ENCODE peak calls at places on chromosomes 2 and 18, in seven cellular contexts. One of them, this sample, is unnamed.

GRCh38 chr18:54767094-54767493 is 61.2 kb upstream of the RAB27B start:
- DNase-seq in ovary: no peak
- DNase-seq in foreskin fibroblast: no peak
- DNase-seq in nephron progenitor cell: no peak
- DNase-seq in H9: no peak
- DNase-seq in RWPE2: no peak
- DNase-seq in tibial artery: no peak
- DNase-seq in this sample: no peak

GRCh38 chr18:8498905-8499304 is 110.3 kb upstream of the RAB12 start:
- DNase-seq in ovary: no peak
- DNase-seq in foreskin fibroblast: no peak
- DNase-seq in nephron progenitor cell: no peak
- DNase-seq in H9: no peak
- DNase-seq in RWPE2: no peak
- DNase-seq in tibial artery: no peak
- DNase-seq in this sample: no peak

GRCh38 chr2:25127631-25128030 is 40.7 kb downstream of the POMC start:
- DNase-seq in ovary: no peak
- DNase-seq in foreskin fibroblast: peak
- DNase-seq in nephron progenitor cell: no peak
- DNase-seq in H9: no peak
- DNase-seq in RWPE2: no peak
- DNase-seq in tibial artery: no peak
- DNase-seq in this sample: no peak

GRCh38 chr18:48975817-48976649 is 25.3 kb upstream of the SMAD7 start:
- DNase-seq in ovary: peak
- DNase-seq in foreskin fibroblast: no peak
- DNase-seq in nephron progenitor cell: peak
- DNase-seq in H9: no peak
- DNase-seq in RWPE2: no peak
- DNase-seq in tibial artery: no peak
- DNase-seq in this sample: no peak

GRCh38 chr2:120347387-120348010 is 1.6 kb downstream of the INHBB start:
- DNase-seq in ovary: no peak
- DNase-seq in foreskin fibroblast: no peak
- DNase-seq in nephron progenitor cell: peak
- DNase-seq in H9: peak
- DNase-seq in RWPE2: no peak
- DNase-seq in tibial artery: no peak
- DNase-seq in this sample: no peak

GRCh38 chr18:9862686-9863085 is 23.1 kb upstream of the TXNDC2 start:
- DNase-seq in ovary: no peak
- DNase-seq in foreskin fibroblast: no peak
- DNase-seq in nephron progenitor cell: no peak
- DNase-seq in H9: no peak
- DNase-seq in RWPE2: no peak
- DNase-seq in tibial artery: no peak
- DNase-seq in this sample: no peak

GRCh38 chr2:68390114-68390513 is 25.0 kb downstream of the PLEK start:
- DNase-seq in ovary: no peak
- DNase-seq in foreskin fibroblast: no peak
- DNase-seq in nephron progenitor cell: no peak
- DNase-seq in H9: no peak
- DNase-seq in RWPE2: no peak
- DNase-seq in tibial artery: no peak
- DNase-seq in this sample: no peak

GRCh38 chr2:28291811-28292455 is 100.7 kb upstream of the FOSL2 start:
- DNase-seq in ovary: no peak
- DNase-seq in foreskin fibroblast: no peak
- DNase-seq in nephron progenitor cell: no peak
- DNase-seq in H9: no peak
- DNase-seq in RWPE2: no peak
- DNase-seq in tibial artery: no peak
- DNase-seq in this sample: no peak

GRCh38 chr2:38233231-38233983 is 143.7 kb downstream of the ATL2 start:
- DNase-seq in ovary: no peak
- DNase-seq in foreskin fibroblast: peak
- DNase-seq in nephron progenitor cell: no peak
- DNase-seq in H9: no peak
- DNase-seq in RWPE2: no peak
- DNase-seq in tibial artery: no peak
- DNase-seq in this sample: no peak

GRCh38 chr2:63755980-63756379 is 85.7 kb upstream of the UGP2 start:
- DNase-seq in ovary: no peak
- DNase-seq in foreskin fibroblast: peak
- DNase-seq in nephron progenitor cell: no peak
- DNase-seq in H9: no peak
- DNase-seq in RWPE2: no peak
- DNase-seq in tibial artery: no peak
- DNase-seq in this sample: no peak

GRCh38 chr18:48713302-48713701 is 174.5 kb downstream of the CTIF start:
- DNase-seq in ovary: no peak
- DNase-seq in foreskin fibroblast: no peak
- DNase-seq in nephron progenitor cell: no peak
- DNase-seq in H9: no peak
- DNase-seq in RWPE2: no peak
- DNase-seq in tibial artery: no peak
- DNase-seq in this sample: no peak

GRCh38 chr2:236057375-236057774 is 110.8 kb downstream of the GBX2 start:
- DNase-seq in ovary: no peak
- DNase-seq in foreskin fibroblast: no peak
- DNase-seq in nephron progenitor cell: no peak
- DNase-seq in H9: no peak
- DNase-seq in RWPE2: no peak
- DNase-seq in tibial artery: no peak
- DNase-seq in this sample: no peak

GRCh38 chr2:24613154-24613814 is 122.2 kb downstream of the NCOA1 start:
- DNase-seq in ovary: no peak
- DNase-seq in foreskin fibroblast: peak
- DNase-seq in nephron progenitor cell: no peak
- DNase-seq in H9: peak
- DNase-seq in RWPE2: no peak
- DNase-seq in tibial artery: no peak
- DNase-seq in this sample: no peak

GRCh38 chr2:44964704-44965343 is 23.3 kb downstream of the SIX3 start:
- DNase-seq in ovary: no peak
- DNase-seq in foreskin fibroblast: no peak
- DNase-seq in nephron progenitor cell: peak
- DNase-seq in H9: peak
- DNase-seq in RWPE2: no peak
- DNase-seq in tibial artery: no peak
- DNase-seq in this sample: peak

GRCh38 chr2:212957624-212958023 is 193.8 kb downstream of the IKZF2 start:
- DNase-seq in ovary: no peak
- DNase-seq in foreskin fibroblast: no peak
- DNase-seq in nephron progenitor cell: no peak
- DNase-seq in H9: no peak
- DNase-seq in RWPE2: no peak
- DNase-seq in tibial artery: no peak
- DNase-seq in this sample: no peak

GRCh38 chr2:128640166-128640846 is 321.6 kb upstream of the HS6ST1 start:
- DNase-seq in ovary: peak
- DNase-seq in foreskin fibroblast: no peak
- DNase-seq in nephron progenitor cell: no peak
- DNase-seq in H9: no peak
- DNase-seq in RWPE2: no peak
- DNase-seq in tibial artery: peak
- DNase-seq in this sample: no peak

GRCh38 chr18:58241877-58242276 is 197.9 kb downstream of the NEDD4L start:
- DNase-seq in ovary: no peak
- DNase-seq in foreskin fibroblast: peak
- DNase-seq in nephron progenitor cell: no peak
- DNase-seq in H9: no peak
- DNase-seq in RWPE2: no peak
- DNase-seq in tibial artery: no peak
- DNase-seq in this sample: no peak

GRCh38 chr2:151881342-151881741 is 53.1 kb upstream of the ARL5A start:
- DNase-seq in ovary: no peak
- DNase-seq in foreskin fibroblast: no peak
- DNase-seq in nephron progenitor cell: no peak
- DNase-seq in H9: no peak
- DNase-seq in RWPE2: no peak
- DNase-seq in tibial artery: no peak
- DNase-seq in this sample: no peak

GRCh38 chr2:236678307-236678975 is 108.8 kb downstream of the ACKR3 start:
- DNase-seq in ovary: no peak
- DNase-seq in foreskin fibroblast: no peak
- DNase-seq in nephron progenitor cell: no peak
- DNase-seq in H9: peak
- DNase-seq in RWPE2: no peak
- DNase-seq in tibial artery: peak
- DNase-seq in this sample: no peak

GRCh38 chr2:129849559-129850160 is 129.8 kb upstream of the RAB6C start:
- DNase-seq in ovary: no peak
- DNase-seq in foreskin fibroblast: peak
- DNase-seq in nephron progenitor cell: peak
- DNase-seq in H9: no peak
- DNase-seq in RWPE2: no peak
- DNase-seq in tibial artery: no peak
- DNase-seq in this sample: no peak

GRCh38 chr2:86295071-86295470 is 42.4 kb downstream of the REEP1 start:
- DNase-seq in ovary: no peak
- DNase-seq in foreskin fibroblast: no peak
- DNase-seq in nephron progenitor cell: no peak
- DNase-seq in H9: no peak
- DNase-seq in RWPE2: no peak
- DNase-seq in tibial artery: no peak
- DNase-seq in this sample: no peak

GRCh38 chr18:48832961-48833700 is 117.6 kb downstream of the SMAD7 start:
- DNase-seq in ovary: no peak
- DNase-seq in foreskin fibroblast: peak
- DNase-seq in nephron progenitor cell: no peak
- DNase-seq in H9: peak
- DNase-seq in RWPE2: peak
- DNase-seq in tibial artery: peak
- DNase-seq in this sample: peak

GRCh38 chr2:52498062-52498750 is 1269.4 kb upstream of the CHAC2 start:
- DNase-seq in ovary: no peak
- DNase-seq in foreskin fibroblast: no peak
- DNase-seq in nephron progenitor cell: no peak
- DNase-seq in H9: no peak
- DNase-seq in RWPE2: no peak
- DNase-seq in tibial artery: no peak
- DNase-seq in this sample: no peak

GRCh38 chr2:204486855-204487254 is 58.4 kb upstream of the PARD3B start:
- DNase-seq in ovary: no peak
- DNase-seq in foreskin fibroblast: peak
- DNase-seq in nephron progenitor cell: no peak
- DNase-seq in H9: no peak
- DNase-seq in RWPE2: no peak
- DNase-seq in tibial artery: no peak
- DNase-seq in this sample: no peak

DNA sequence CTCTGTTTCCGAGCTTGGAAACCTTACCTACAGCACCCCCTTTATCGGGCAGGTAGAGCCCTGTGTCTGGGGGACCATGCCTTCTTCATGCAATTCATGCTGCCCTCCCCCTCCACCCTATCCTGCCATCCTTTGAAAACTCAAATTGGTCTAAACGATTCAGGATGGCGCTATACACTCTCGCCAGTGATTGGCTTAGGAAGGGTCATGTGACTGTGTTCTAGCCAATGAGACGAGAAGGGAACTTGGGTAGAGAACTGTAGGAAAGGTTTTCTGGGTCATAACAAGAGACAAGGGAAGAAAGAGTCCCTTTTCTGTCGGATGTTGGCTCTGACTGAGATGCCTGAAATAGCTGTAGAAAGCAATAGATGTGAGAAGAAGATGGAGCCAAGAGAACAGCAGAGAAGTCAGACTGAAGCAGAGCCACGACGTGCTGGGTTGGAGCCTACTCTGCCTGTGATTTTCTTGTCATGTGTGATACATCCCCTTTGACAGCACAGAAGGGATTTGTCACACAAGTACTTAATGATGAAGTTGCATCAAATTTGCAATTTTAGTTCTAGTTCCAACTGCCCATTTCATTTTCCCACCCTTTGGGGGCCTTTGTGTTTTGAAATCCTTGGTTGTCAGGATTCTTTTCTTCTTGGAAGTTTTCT is 10.0 kb upstream of the B3GNT2 start:
- DNase-seq in ovary: no peak
- DNase-seq in foreskin fibroblast: no peak
- DNase-seq in nephron progenitor cell: no peak
- DNase-seq in H9: no peak
- DNase-seq in RWPE2: no peak
- DNase-seq in tibial artery: no peak
- DNase-seq in this sample: no peak
- TF ChIP-seq CTCF in ovary: no peak
- TF ChIP-seq CTCF in foreskin fibroblast: no peak
- TF ChIP-seq CTCF in nephron progenitor cell: no peak
- TF ChIP-seq CTCF in H9: no peak
- TF ChIP-seq CTCF in RWPE2: no peak
- TF ChIP-seq CTCF in tibial artery: no peak
- TF ChIP-seq CTCF in this sample: no peak

GRCh38 chr2:46988733-46989481 is 73.3 kb upstream of the MCFD2 start:
- DNase-seq in ovary: peak
- DNase-seq in foreskin fibroblast: no peak
- DNase-seq in nephron progenitor cell: peak
- DNase-seq in H9: peak
- DNase-seq in RWPE2: no peak
- DNase-seq in tibial artery: no peak
- DNase-seq in this sample: no peak
- TF ChIP-seq CTCF in ovary: no peak
- TF ChIP-seq CTCF in foreskin fibroblast: no peak
- TF ChIP-seq CTCF in nephron progenitor cell: peak
- TF ChIP-seq CTCF in H9: peak
- TF ChIP-seq CTCF in RWPE2: no peak
- TF ChIP-seq CTCF in tibial artery: no peak
- TF ChIP-seq CTCF in this sample: peak

DNA sequence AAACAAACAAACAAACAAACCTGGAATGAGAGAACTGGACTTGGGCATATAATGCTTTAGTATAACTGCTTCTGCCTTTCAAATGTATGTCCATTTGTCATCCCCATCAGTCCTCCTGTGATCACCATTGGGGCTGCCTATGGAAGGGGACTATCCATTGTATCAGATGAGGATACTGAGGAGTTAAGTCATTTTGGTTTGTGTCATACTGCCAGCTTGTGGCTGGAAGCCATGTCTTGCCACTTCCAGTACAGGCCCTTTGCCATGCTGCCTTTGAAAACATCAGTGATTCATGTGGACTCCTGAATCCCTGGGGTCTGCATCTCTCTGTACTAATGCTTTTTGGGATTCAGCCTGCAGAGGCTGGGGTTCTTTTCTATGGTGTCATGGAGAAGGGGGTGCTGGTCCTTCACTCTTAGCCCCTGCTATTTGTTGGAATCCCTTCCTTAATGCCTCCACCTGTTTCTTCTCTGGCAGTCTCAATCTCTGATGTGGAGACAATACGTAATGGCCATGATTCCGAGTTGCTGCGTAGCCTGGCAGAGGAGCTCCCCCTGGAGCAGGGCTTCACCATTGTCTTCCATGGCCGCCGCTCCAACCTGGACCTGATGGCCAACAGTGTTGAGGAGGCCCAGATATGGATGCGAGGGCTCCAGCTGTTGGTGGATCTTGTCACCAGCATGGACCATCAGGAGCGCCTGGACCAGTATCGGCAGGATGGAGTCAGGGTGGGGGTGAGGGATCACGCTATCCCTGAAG is 10.6 kb downstream of the PLCD4 start:
- DNase-seq in ovary: no peak
- DNase-seq in foreskin fibroblast: no peak
- DNase-seq in nephron progenitor cell: no peak
- DNase-seq in H9: no peak
- DNase-seq in RWPE2: no peak
- DNase-seq in tibial artery: no peak
- DNase-seq in this sample: no peak
- TF ChIP-seq CTCF in ovary: no peak
- TF ChIP-seq CTCF in foreskin fibroblast: no peak
- TF ChIP-seq CTCF in nephron progenitor cell: no peak
- TF ChIP-seq CTCF in H9: peak
- TF ChIP-seq CTCF in RWPE2: peak
- TF ChIP-seq CTCF in tibial artery: no peak
- TF ChIP-seq CTCF in this sample: peak

GRCh38 chr2:205716126-205716525 is 33.8 kb downstream of the NRP2 start:
- DNase-seq in ovary: no peak
- DNase-seq in foreskin fibroblast: no peak
- DNase-seq in nephron progenitor cell: no peak
- DNase-seq in H9: peak
- DNase-seq in RWPE2: no peak
- DNase-seq in tibial artery: no peak
- DNase-seq in this sample: no peak
- TF ChIP-seq CTCF in ovary: no peak
- TF ChIP-seq CTCF in foreskin fibroblast: no peak
- TF ChIP-seq CTCF in nephron progenitor cell: no peak
- TF ChIP-seq CTCF in H9: peak
- TF ChIP-seq CTCF in RWPE2: no peak
- TF ChIP-seq CTCF in tibial artery: no peak
- TF ChIP-seq CTCF in this sample: no peak

This sample was measured in chondrocyte.